ENCODE peak calls at places on chromosome 22, in five cellular contexts. D is RCC 7860, B is MCF 10A, Y is heart right ventricle, I is C1 segment of cervical spinal cord. C is an unnamed sample.

GRCh38 chr22:49767355-49768062 is 60.2 kb downstream of the BRD1 start:
- DNase-seq in D (peak), B (peak), Y (no peak), I (no peak), C (no peak)

GRCh38 chr22:42831712-42832111 is 25.4 kb downstream of the ARFGAP3 start:
- DNase-seq in D (no peak), B (no peak), Y (no peak), I (no peak), C (no peak)

GRCh38 chr22:30636226-30637077 is 871 bp downstream of the SLC35E4 start:
- DNase-seq in D (peak), B (peak), Y (no peak), I (peak), C (no peak)

GRCh38 chr22:44392446-44392921 is 79.7 kb upstream of the SHISAL1 start:
- DNase-seq in D (no peak), B (peak), Y (no peak), I (no peak), C (no peak)

GRCh38 chr22:34992672-34993071 is 73.3 kb upstream of the ISX start:
- DNase-seq in D (peak), B (no peak), Y (no peak), I (no peak), C (no peak)

GRCh38 chr22:32661296-32661695 is 140.2 kb upstream of the TIMP3 start:
- DNase-seq in D (peak), B (no peak), Y (peak), I (peak), C (peak)

GRCh38 chr22:36873614-36874308 is 13.0 kb downstream of the NCF4 start:
- DNase-seq in D (peak), B (peak), Y (peak), I (peak), C (peak)

GRCh38 chr22:38180841-38181452 is 683 bp downstream of the PLA2G6 start:
- DNase-seq in D (no peak), B (peak), Y (peak), I (peak), C (peak)

GRCh38 chr22:32864041-32864440 is 62.5 kb downstream of the TIMP3 start:
- DNase-seq in D (no peak), B (no peak), Y (no peak), I (no peak), C (no peak)

GRCh38 chr22:46546466-46547178 is 9.2 kb upstream of the CELSR1 start:
- DNase-seq in D (peak), B (no peak), Y (peak), I (no peak), C (no peak)

C was measured in tibial nerve.